ENCODE peak calls at places on chromosome 2, in ten cellular contexts. A is CD8-positive, alpha-beta memory T cell; P is WERI-Rb-1; N is substantia nigra; W is astrocyte; F is OCI-LY7; K is spleen; Q is aorta; X is CD4-positive, alpha-beta T cell; O is heart right ventricle. M is an unnamed sample.
A peak's percentile ranks its signal among the peaks of the same experiment; 100 is the strongest.

GRCh38 chr2:54569745-54570296 is 113.7 kb downstream of the SPTBN1 start:
- DNase-seq in A (no peak), X (no peak), W (no peak), K (no peak), N (no peak), Q (no peak), F (peak; percentile 66), P (no peak), O (no peak), M (peak; percentile 76)

GRCh38 chr2:160425394-160425793 is 68.2 kb downstream of the RBMS1 start:
- DNase-seq in P (no peak), K (no peak), N (no peak), F (no peak), O (no peak), X (no peak), Q (no peak), A (no peak), W (peak; percentile 46), M (no peak)

GRCh38 chr2:165886487-165887146 is 67.0 kb downstream of the TTC21B start:
- DNase-seq in K (no peak), W (no peak), X (no peak), A (no peak), F (peak; percentile 4), N (no peak), P (peak; percentile 49), O (no peak), Q (no peak), M (no peak)

GRCh38 chr2:54559593-54560145 is 103.5 kb downstream of the SPTBN1 start:
- DNase-seq in K (no peak), W (peak; percentile 71), Q (no peak), P (no peak), N (no peak), X (no peak), F (peak; percentile 42), O (no peak), A (no peak), M (no peak)

GRCh38 chr2:70956141-70956540 is 20.4 kb downstream of the ATP6V1B1 start:
- DNase-seq in W (no peak), A (no peak), N (no peak), F (no peak), P (no peak), Q (no peak), O (no peak), K (no peak), X (no peak), M (no peak)

GRCh38 chr2:20164061-20164733 is 60.7 kb downstream of the SDC1 start:
- DNase-seq in W (peak; percentile 19), Q (no peak), O (no peak), P (no peak), K (no peak), F (no peak), N (no peak), X (no peak), A (no peak), M (no peak)

GRCh38 chr2:53787255-53787910 is 539 bp downstream of the ERLEC1 start:
- DNase-seq in F (peak; percentile 13), X (no peak), K (no peak), P (no peak), O (no peak), W (peak; percentile 44), Q (no peak), A (no peak), N (no peak), M (no peak)

GRCh38 chr2:206088248-206088647 is 2.3 kb upstream of the INO80D start:
- DNase-seq in X (no peak), P (no peak), F (no peak), K (no peak), A (no peak), Q (no peak), O (no peak), N (no peak), W (no peak), M (no peak)

GRCh38 chr2:101614127-101614759 is 83.3 kb upstream of the MAP4K4 start:
- DNase-seq in A (no peak), K (no peak), P (no peak), N (no peak), W (no peak), Q (no peak), X (no peak), F (no peak), O (no peak), M (no peak)

GRCh38 chr2:101617188-101617587 is 80.3 kb upstream of the MAP4K4 start:
- DNase-seq in K (no peak), X (no peak), N (no peak), P (no peak), W (peak; percentile 88), O (no peak), F (no peak), A (no peak), Q (no peak), M (no peak)

GRCh38 chr2:101617786-101618185 is 79.7 kb upstream of the MAP4K4 start:
- DNase-seq in Q (no peak), P (no peak), A (no peak), X (no peak), K (no peak), W (peak; percentile 41), F (no peak), O (no peak), N (no peak), M (no peak)

GRCh38 chr2:101619191-101619591 is 78.3 kb upstream of the MAP4K4 start:
- DNase-seq in A (no peak), F (no peak), W (peak; percentile 9), X (no peak), O (no peak), N (no peak), P (no peak), K (no peak), Q (peak; percentile 77), M (no peak)

DNA sequence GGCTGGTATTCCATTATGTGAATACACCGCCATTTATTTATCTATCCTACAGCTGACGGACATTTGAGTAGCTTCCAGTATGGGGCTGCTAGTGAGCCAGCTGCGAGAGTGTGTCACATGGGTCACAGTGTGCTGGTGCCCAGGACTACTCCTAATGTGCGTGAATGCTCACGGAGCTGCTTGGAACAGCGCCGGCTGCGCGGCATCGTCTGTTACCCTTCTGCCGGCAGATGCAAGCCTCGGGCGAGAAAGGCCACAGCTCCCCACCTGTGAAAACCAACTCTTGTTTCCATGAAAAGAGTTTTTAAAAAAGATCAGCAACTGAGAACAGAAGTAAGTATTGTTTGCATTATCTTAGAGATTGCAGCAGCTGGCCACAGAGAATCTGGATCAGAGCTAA is 81.1 kb upstream of the MAP4K4 start:
- DNase-seq in P (no peak), W (peak; percentile 32), O (peak; percentile 33), F (no peak), X (no peak), N (peak; percentile 34), Q (no peak), K (no peak), A (no peak), M (no peak)
- H3K27ac ChIP-seq in P (no peak overlapping the region), W (no peak overlapping the region), O (no peak overlapping the region), F (no peak overlapping the region), X (no peak overlapping the region), N (no peak overlapping the region), Q (no peak overlapping the region), K (no peak overlapping the region), A (no peak overlapping the region), M (no peak overlapping the region)

DNA sequence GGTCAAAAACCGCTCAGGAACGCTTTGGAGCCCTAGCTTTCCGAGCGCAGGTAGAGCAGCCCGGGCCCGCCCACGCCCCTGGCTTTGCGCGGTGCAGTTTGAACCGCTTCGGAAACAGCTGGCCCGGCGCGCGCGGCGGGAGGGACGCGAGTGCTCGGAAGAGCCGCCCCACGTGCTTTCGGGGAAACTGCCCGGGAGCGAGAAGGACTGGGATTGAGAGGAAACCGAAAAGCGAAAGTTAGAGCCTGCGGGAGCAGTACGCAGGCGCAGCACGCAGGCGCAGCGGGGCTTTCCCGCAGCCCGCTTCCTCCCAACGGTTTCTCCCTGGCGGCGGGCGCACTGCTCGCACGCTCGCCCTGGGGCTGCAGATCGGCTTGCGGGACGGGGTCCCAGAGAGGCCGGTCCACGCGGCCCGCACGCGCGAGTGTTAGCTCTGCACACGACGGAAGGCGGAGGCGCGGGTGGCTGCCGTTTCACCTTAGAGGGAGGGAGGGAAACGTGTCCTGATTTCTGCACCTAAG is 6.3 kb upstream of the STAT1 start:
- DNase-seq in A (peak; percentile 90), Q (peak; percentile 95), X (peak; percentile 96), P (peak; percentile 94), N (peak; percentile 91), F (peak; percentile 92), O (peak; percentile 95), W (peak; percentile 89), K (peak; percentile 98), M (peak; percentile 97)
- H3K27ac ChIP-seq in A (peak overlapping the region; percentile 72), Q (peak overlapping the region; percentile 97), X (peak overlapping the region; percentile 87), P (peak overlapping the region; percentile 89), N (peak overlapping the region; percentile 83), F (peak overlapping the region; percentile 35), O (peak overlapping the region; percentile 84), W (peak overlapping the region; percentile 97), K (peak overlapping the region; percentile 82), M (peak overlapping the region; percentile 84)

GRCh38 chr2:443211-443610 is 155.3 kb upstream of the ALKAL2 start:
- DNase-seq in Q (no peak), K (no peak), W (no peak), O (no peak), A (no peak), N (no peak), F (no peak), P (no peak), X (no peak), M (no peak)
- H3K27ac ChIP-seq in Q (no peak overlapping the region), K (no peak overlapping the region), W (no peak overlapping the region), O (no peak overlapping the region), A (no peak overlapping the region), N (no peak overlapping the region), F (no peak overlapping the region), P (no peak overlapping the region), X (no peak overlapping the region), M (no peak overlapping the region)

GRCh38 chr2:74201596-74201995 is 3.2 kb downstream of the MTHFD2 start:
- DNase-seq in O (no peak), F (no peak), W (peak; percentile 20), A (no peak), N (no peak), K (no peak), P (no peak), Q (no peak), X (no peak), M (no peak)

GRCh38 chr2:74199871-74200305 is 1.5 kb downstream of the MTHFD2 start:
- DNase-seq in K (no peak), F (peak; percentile 35), A (no peak), W (no peak), X (no peak), O (no peak), P (no peak), N (no peak), Q (no peak), M (peak; percentile 23)

GRCh38 chr2:74198461-74199274 is at the start of gene MTHFD2:
- DNase-seq in N (peak; percentile 69), W (peak; percentile 76), O (peak; percentile 90), F (peak; percentile 99), K (peak; percentile 98), Q (peak; percentile 96), A (peak; percentile 84), P (peak; percentile 98), X (peak; percentile 88), M (peak; percentile 94)

GRCh38 chr2:74199275-74199701 is 873 bp downstream of the MTHFD2 start:
- DNase-seq in Q (no peak), F (no peak), P (no peak), X (no peak), O (no peak), N (no peak), K (no peak), W (no peak), A (peak; percentile 3), M (peak; percentile 23)

DNA sequence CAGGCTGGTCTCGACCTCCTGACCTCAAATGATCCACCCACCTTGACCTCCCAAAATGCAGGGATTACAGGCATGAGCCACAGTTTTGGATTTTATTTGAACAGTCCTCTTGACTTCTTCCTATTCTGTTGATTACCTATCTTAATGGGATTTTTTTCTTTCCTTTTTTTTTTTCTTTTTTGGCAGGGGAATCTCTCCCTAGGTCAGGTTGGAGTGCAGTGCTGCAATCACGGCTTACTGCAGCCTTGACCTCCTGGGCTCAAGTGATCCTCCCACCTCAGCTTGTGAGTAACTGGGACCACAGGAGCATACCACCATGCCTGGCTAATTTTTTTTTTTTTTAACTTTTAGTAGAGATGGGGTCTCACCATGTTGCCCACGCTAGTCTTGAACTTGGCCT is 2.8 kb downstream of the MTHFD2 start:
- DNase-seq in A (no peak), Q (no peak), W (no peak), F (no peak), P (no peak), N (no peak), X (no peak), K (no peak), O (no peak), M (no peak)
- H3K27ac ChIP-seq in A (no peak overlapping the region), Q (peak overlapping the region; percentile 61), W (no peak overlapping the region), F (no peak overlapping the region), P (no peak overlapping the region), N (no peak overlapping the region), X (no peak overlapping the region), K (no peak overlapping the region), O (peak overlapping the region; percentile 42), M (no peak overlapping the region)